ENCODE peak calls at places on chromosome 19, in six cellular contexts. E is effector memory CD4-positive, alpha-beta T cell; W is NCI-H1694 treated with DMSO at 0.1 percent for 48 hours; K is iPS DF 6.9; P is BJ; Y is ACHN. U is an unnamed sample.

GRCh38 chr19:49222528-49222927 is 64.9 kb downstream of the TRPM4 start:
- DNase-seq in E (no peak), W (no peak), K (no peak), P (no peak), Y (no peak), U (no peak)

GRCh38 chr19:41920878-41921277 is 7.4 kb downstream of the ERFL start:
- DNase-seq in E (no peak), W (no peak), K (no peak), P (no peak), Y (no peak), U (no peak)

GRCh38 chr19:33134571-33135041 is 2.7 kb downstream of the WDR88 start:
- DNase-seq in E (no peak), W (no peak), K (no peak), P (no peak), Y (no peak), U (no peak)

GRCh38 chr19:49165865-49166301 is 8.3 kb downstream of the TRPM4 start:
- DNase-seq in E (no peak), W (no peak), K (no peak), P (no peak), Y (no peak), U (no peak)

GRCh38 chr19:18053571-18054219 is 33.0 kb downstream of the IL12RB1 start:
- DNase-seq in E (no peak), W (no peak), K (no peak), P (no peak), Y (no peak), U (no peak)

GRCh38 chr19:9785367-9786331 is 17.1 kb upstream of the ZNF846 start:
- DNase-seq in E (peak; percentile 96), W (no peak), K (no peak), P (peak; percentile 52), Y (peak; percentile 62), U (peak; percentile 77)

GRCh38 chr19:40252395-40252794 is 25.9 kb upstream of the CCNP start:
- DNase-seq in E (no peak), W (no peak), K (peak; percentile 39), P (no peak), Y (no peak), U (no peak)

GRCh38 chr19:49423985-49424303 is 703 bp upstream of the PTH2 start:
- DNase-seq in E (no peak), W (no peak), K (no peak), P (no peak), Y (no peak), U (no peak)

GRCh38 chr19:21460686-21461085 is 44.7 kb upstream of the ZNF429 start:
- DNase-seq in E (no peak), W (no peak), K (no peak), P (no peak), Y (no peak), U (no peak)

GRCh38 chr19:35063940-35064818 is 22.7 kb downstream of the HPN start:
- DNase-seq in E (no peak), W (no peak), K (no peak), P (no peak), Y (peak; percentile 9), U (peak; percentile 17)

GRCh38 chr19:18322318-18322758 is 538 bp downstream of the LSM4 start:
- DNase-seq in E (no peak), W (peak; percentile 25), K (no peak), P (no peak), Y (peak; percentile 61), U (peak; percentile 58)

GRCh38 chr19:1882089-1882785 is 3.1 kb downstream of the ABHD17A start:
- DNase-seq in E (peak; percentile 57), W (no peak), K (no peak), P (no peak), Y (no peak), U (no peak)

GRCh38 chr19:4660181-4660791 is 9.9 kb downstream of the MYDGF start:
- DNase-seq in E (no peak), W (no peak), K (no peak), P (no peak), Y (peak; percentile 39), U (peak; percentile 31)

GRCh38 chr19:43847884-43848283 is 20.8 kb downstream of the ZNF283 start:
- DNase-seq in E (no peak), W (no peak), K (no peak), P (no peak), Y (no peak), U (no peak)

GRCh38 chr19:47210689-47211316 is 20.2 kb downstream of the BBC3 start:
- DNase-seq in E (peak; percentile 52), W (peak; percentile 68), K (no peak), P (peak; percentile 50), Y (peak; percentile 75), U (peak; percentile 78)

GRCh38 chr19:41994521-41994971 is 516 bp upstream of the ATP1A3 start:
- DNase-seq in E (no peak), W (no peak), K (no peak), P (no peak), Y (no peak), U (no peak)

GRCh38 chr19:3287814-3288213 is 63.4 kb downstream of the CELF5 start:
- DNase-seq in E (no peak), W (no peak), K (no peak), P (no peak), Y (no peak), U (no peak)

GRCh38 chr19:47729468-47729798 is 15.9 kb upstream of the NOP53 start:
- DNase-seq in E (no peak), W (no peak), K (no peak), P (peak; percentile 69), Y (peak; percentile 86), U (peak; percentile 90)

GRCh38 chr19:961866-962620 is 22.1 kb upstream of the WDR18 start:
- DNase-seq in E (no peak), W (no peak), K (no peak), P (no peak), Y (no peak), U (peak; percentile 8)

GRCh38 chr19:35528218-35529038 is at the start of gene SBSN:
- DNase-seq in E (no peak), W (no peak), K (no peak), P (peak; percentile 18), Y (no peak), U (no peak)

GRCh38 chr19:49361438-49362047 is 673 bp downstream of the TEAD2 start:
- DNase-seq in E (no peak), W (no peak), K (no peak), P (peak; percentile 32), Y (peak; percentile 71), U (peak; percentile 83)

GRCh38 chr19:19140476-19140875 is 2.2 kb upstream of the TMEM161A start:
- DNase-seq in E (no peak), W (no peak), K (no peak), P (no peak), Y (peak; percentile 58), U (peak; percentile 46)

GRCh38 chr19:51916167-51916566 is 11.1 kb upstream of the ZNF613 start:
- DNase-seq in E (no peak), W (no peak), K (no peak), P (no peak), Y (no peak), U (no peak)

GRCh38 chr19:5302396-5302795 is 38.2 kb downstream of the PTPRS start:
- DNase-seq in E (no peak), W (no peak), K (no peak), P (no peak), Y (no peak), U (no peak)

GRCh38 chr19:48391100-48392005 is at the start of gene KDELR1:
- DNase-seq in E (peak; percentile 57), W (peak; percentile 64), K (no peak), P (no peak), Y (peak; percentile 59), U (peak; percentile 76)

GRCh38 chr19:43316591-43317319 is 36.7 kb upstream of the CD177 start:
- DNase-seq in E (no peak), W (peak; percentile 2), K (no peak), P (no peak), Y (no peak), U (peak; percentile 25)

GRCh38 chr19:41877490-41877876 is 404 bp downstream of the CD79A start:
- DNase-seq in E (no peak), W (no peak), K (no peak), P (no peak), Y (no peak), U (no peak)

GRCh38 chr19:2678043-2678671 is 24.3 kb downstream of the GNG7 start:
- DNase-seq in E (no peak), W (no peak), K (no peak), P (no peak), Y (no peak), U (no peak)

U was measured in Caki2.